ENCODE peak calls at places on chromosomes 11 and 22, in four cellular contexts. O is stimulated activated CD4-positive, alpha-beta T cell treated with anti-CD3 and anti-CD28 coated beads, Interleukin-15, amount 100 ng/mL, for 48 hours; U is lung; F is WTC11. L is an unnamed sample.

GRCh38 chr22:38029370-38029769 is 27.8 kb upstream of the PICK1 start:
- DNase-seq in U (no peak), F (no peak), O (no peak), L (no peak)

GRCh38 chr22:35189559-35189958 is 67.7 kb upstream of the HMGXB4 start:
- DNase-seq in F (no peak), O (no peak), U (no peak), L (no peak)

GRCh38 chr22:28172948-28173360 is 253.9 kb upstream of the PITPNB start:
- DNase-seq in U (no peak), O (no peak), F (no peak), L (no peak)

GRCh38 chr22:46845281-46846153 is 83.1 kb downstream of the TBC1D22A start:
- DNase-seq in U (no peak), F (no peak), O (no peak), L (no peak)

GRCh38 chr11:123704341-123704740 is 37.1 kb downstream of the ZNF202 start:
- DNase-seq in F (no peak), U (no peak), O (no peak), L (no peak)

GRCh38 chr22:37410174-37411055 is 16.9 kb downstream of the ELFN2 start:
- DNase-seq in O (no peak), U (peak; percentile 51), F (no peak), L (no peak)

GRCh38 chr11:2150206-2150847 is 10.7 kb downstream of the INS start:
- DNase-seq in O (no peak), F (no peak), U (no peak), L (no peak)

GRCh38 chr11:43367382-43368178 is 8.9 kb downstream of the TTC17 start:
- DNase-seq in U (no peak), O (no peak), F (no peak), L (peak; percentile 43)

GRCh38 chr11:121394785-121395184 is 57.3 kb upstream of the SORL1 start:
- DNase-seq in F (no peak), O (no peak), U (no peak), L (no peak)

GRCh38 chr11:87405843-87406242 is 368.1 kb downstream of the TMEM135 start:
- DNase-seq in U (no peak), O (no peak), F (no peak), L (no peak)

GRCh38 chr22:38773363-38773946 is 17.7 kb upstream of the SUN2 start:
- DNase-seq in U (no peak), F (no peak), O (no peak), L (no peak)

GRCh38 chr22:29031236-29031982 is 30.2 kb downstream of the C22orf31 start:
- DNase-seq in F (no peak), O (no peak), U (peak; percentile 66), L (no peak)

L was measured in naive B cell.